ENCODE peak calls at places on chromosomes 13 and 19, in six cellular contexts. M is caudate nucleus; B is B cell; O is NCI-H345; U is activated naive CD8-positive, alpha-beta T cell treated with anti-CD3 and anti-CD28 coated beads for 36 hours; A is HT1080. N is an unnamed sample.

GRCh38 chr19:55451522-55452380 is 8.7 kb upstream of the SHISA7 start:
- DNase-seq in M (peak; percentile 38), A (no peak), B (peak; percentile 76), U (no peak), O (no peak), N (peak; percentile 66)

GRCh38 chr19:1619094-1619439 is 13.8 kb upstream of the UQCR11 start:
- DNase-seq in O (no peak), A (no peak), M (no peak), U (no peak), B (peak; percentile 54), N (no peak)

GRCh38 chr19:49151339-49152217 is 3.6 kb downstream of the HRC start:
- DNase-seq in M (no peak), A (no peak), U (peak; percentile 46), B (peak; percentile 64), O (peak; percentile 88), N (peak; percentile 38)

GRCh38 chr13:113879506-113880360 is 15.9 kb upstream of the GAS6 start:
- DNase-seq in A (no peak), U (no peak), B (no peak), M (no peak), O (no peak), N (no peak)

GRCh38 chr13:113928701-113929627 is 44.9 kb downstream of the C13orf46 start:
- DNase-seq in U (no peak), B (no peak), O (no peak), A (no peak), M (no peak), N (peak; percentile 30)

GRCh38 chr19:8320564-8321066 is 560 bp downstream of the NDUFA7 start:
- DNase-seq in O (no peak), A (no peak), U (peak; percentile 26), B (no peak), M (no peak), N (peak; percentile 63)

GRCh38 chr19:15108845-15109767 is 1.9 kb downstream of the SYDE1 start:
- DNase-seq in O (no peak), A (no peak), B (peak; percentile 47), U (no peak), M (no peak), N (no peak)

GRCh38 chr13:32647926-32648325 is 61.7 kb downstream of the PDS5B start:
- DNase-seq in B (no peak), U (no peak), A (no peak), O (no peak), M (no peak), N (no peak)

GRCh38 chr13:22173605-22174004 is 502.7 kb downstream of the FGF9 start:
- DNase-seq in U (no peak), B (no peak), O (no peak), A (peak; percentile 62), M (no peak), N (no peak)

GRCh38 chr19:44653977-44654784 is 10.5 kb downstream of the PVR start:
- DNase-seq in M (no peak), A (peak; percentile 49), O (no peak), B (peak; percentile 83), U (peak; percentile 77), N (peak; percentile 88)

GRCh38 chr13:45238945-45239795 is 38.3 kb upstream of the KCTD4 start:
- DNase-seq in B (no peak), M (no peak), U (no peak), O (no peak), A (no peak), N (no peak)